ENCODE peak calls at places on chromosomes 2 and 18, in nine cellular contexts. S, M, G, Y, O, L, H, U and D are unnamed samples.

GRCh38 chr2:61853086-61853847 is 593 bp downstream of the FAM161A start:
- DNase-seq in S (no peak), M (peak), G (peak), Y (peak), O (no peak), L (no peak), H (peak), U (peak), D (no peak)

GRCh38 chr18:54743596-54743995 is 84.7 kb upstream of the RAB27B start:
- DNase-seq in S (no peak), M (no peak), G (no peak), Y (no peak), O (no peak), L (no peak), H (no peak), U (no peak), D (no peak)

GRCh38 chr2:3634631-3635091 is 23.3 kb upstream of the ALLC start:
- DNase-seq in S (no peak), M (no peak), G (no peak), Y (no peak), O (no peak), L (no peak), H (no peak), U (no peak), D (no peak)

GRCh38 chr2:223215136-223215535 is 163.1 kb downstream of the KCNE4 start:
- DNase-seq in S (no peak), M (no peak), G (no peak), Y (no peak), O (no peak), L (no peak), H (no peak), U (no peak), D (no peak)

GRCh38 chr2:42796427-42797248 is 4.3 kb upstream of the HAAO start:
- DNase-seq in S (no peak), M (no peak), G (no peak), Y (no peak), O (no peak), L (no peak), H (peak), U (no peak), D (no peak)

GRCh38 chr18:26568926-26569700 is 20.8 kb upstream of the KCTD1 start:
- DNase-seq in S (no peak), M (no peak), G (no peak), Y (no peak), O (no peak), L (no peak), H (no peak), U (no peak), D (no peak)

GRCh38 chr2:38194751-38195150 is 118.8 kb upstream of the CYP1B1 start:
- DNase-seq in S (no peak), M (no peak), G (no peak), Y (no peak), O (no peak), L (no peak), H (no peak), U (no peak), D (no peak)

GRCh38 chr2:100140582-100140981 is 1.8 kb downstream of the AFF3 start:
- DNase-seq in S (no peak), M (no peak), G (no peak), Y (no peak), O (no peak), L (no peak), H (peak), U (no peak), D (peak)

GRCh38 chr2:70613510-70613909 is 59.9 kb upstream of the TGFA start:
- DNase-seq in S (no peak), M (no peak), G (no peak), Y (no peak), O (no peak), L (peak), H (no peak), U (no peak), D (no peak)

GRCh38 chr2:180662555-180662954 is 317.9 kb upstream of the UBE2E3 start:
- DNase-seq in S (no peak), M (no peak), G (no peak), Y (no peak), O (no peak), L (no peak), H (no peak), U (no peak), D (no peak)

GRCh38 chr2:157257312-157258252 is at the start of gene GALNT5:
- DNase-seq in S (no peak), M (no peak), G (peak), Y (no peak), O (no peak), L (peak), H (no peak), U (no peak), D (no peak)

GRCh38 chr18:8706981-8707940 is 1.9 kb downstream of the MTCL1 start:
- DNase-seq in S (no peak), M (no peak), G (peak), Y (peak), O (no peak), L (peak), H (no peak), U (peak), D (no peak)

GRCh38 chr2:44639399-44639798 is 277.7 kb downstream of the CAMKMT start:
- DNase-seq in S (no peak), M (no peak), G (no peak), Y (no peak), O (no peak), L (no peak), H (no peak), U (no peak), D (no peak)

GRCh38 chr2:20434588-20435294 is 12.1 kb upstream of the RHOB start:
- DNase-seq in S (no peak), M (peak), G (no peak), Y (no peak), O (no peak), L (no peak), H (no peak), U (no peak), D (no peak)

GRCh38 chr18:11579916-11580315 is 29.5 kb upstream of the SLC35G4 start:
- DNase-seq in S (no peak), M (no peak), G (no peak), Y (no peak), O (no peak), L (no peak), H (no peak), U (no peak), D (no peak)

GRCh38 chr18:80170395-80171094 is 61.5 kb downstream of the ADNP2 start:
- DNase-seq in S (no peak), M (no peak), G (no peak), Y (no peak), O (no peak), L (no peak), H (no peak), U (no peak), D (no peak)

GRCh38 chr18:22667616-22668422 is 250.1 kb upstream of the CTAGE1 start:
- DNase-seq in S (peak), M (no peak), G (no peak), Y (no peak), O (no peak), L (no peak), H (peak), U (peak), D (no peak)

GRCh38 chr2:27211241-27211942 is 449 bp upstream of the ATRAID start:
- DNase-seq in S (no peak), M (no peak), G (no peak), Y (peak), O (no peak), L (peak), H (peak), U (peak), D (no peak)

GRCh38 chr2:526918-527317 is 150.3 kb downstream of the TMEM18 start:
- DNase-seq in S (no peak), M (no peak), G (no peak), Y (no peak), O (no peak), L (no peak), H (no peak), U (no peak), D (no peak)

GRCh38 chr2:25606892-25607291 is 66.5 kb downstream of the DTNB start:
- DNase-seq in S (no peak), M (no peak), G (no peak), Y (no peak), O (no peak), L (no peak), H (peak), U (no peak), D (no peak)

GRCh38 chr2:207896525-207897295 is 127.0 kb upstream of the FZD5 start:
- DNase-seq in S (no peak), M (peak), G (no peak), Y (no peak), O (no peak), L (peak), H (no peak), U (no peak), D (no peak)